ENCODE peak calls at places on chromosomes 11 and 22, in seven cellular contexts. One of them, this sample, is unnamed.

GRCh38 chr22:38989461-38989860 is 7.3 kb downstream of the APOBEC3B start:
- DNase-seq in activated CD4-positive, alpha-beta T cell treated with anti-CD3 and anti-CD28 coated beads for 24 hours: no peak
- DNase-seq in Ammon's horn: no peak
- DNase-seq in left lung: no peak
- DNase-seq in esophagus squamous epithelium: no peak
- DNase-seq in fibroblast of lung: no peak
- DNase-seq in CD8-positive, alpha-beta memory T cell: no peak
- DNase-seq in this sample: no peak

GRCh38 chr22:35712672-35713071 is 5.0 kb upstream of the APOL5 start:
- DNase-seq in activated CD4-positive, alpha-beta T cell treated with anti-CD3 and anti-CD28 coated beads for 24 hours: no peak
- DNase-seq in Ammon's horn: no peak
- DNase-seq in left lung: no peak
- DNase-seq in esophagus squamous epithelium: no peak
- DNase-seq in fibroblast of lung: no peak
- DNase-seq in CD8-positive, alpha-beta memory T cell: no peak
- DNase-seq in this sample: no peak

GRCh38 chr11:1825039-1825740 is 9.6 kb upstream of the SYT8 start:
- DNase-seq in activated CD4-positive, alpha-beta T cell treated with anti-CD3 and anti-CD28 coated beads for 24 hours: no peak
- DNase-seq in Ammon's horn: no peak
- DNase-seq in left lung: peak
- DNase-seq in esophagus squamous epithelium: no peak
- DNase-seq in fibroblast of lung: no peak
- DNase-seq in CD8-positive, alpha-beta memory T cell: no peak
- DNase-seq in this sample: no peak

GRCh38 chr22:24474221-24474620 is 20.9 kb upstream of the UPB1 start:
- DNase-seq in activated CD4-positive, alpha-beta T cell treated with anti-CD3 and anti-CD28 coated beads for 24 hours: no peak
- DNase-seq in Ammon's horn: no peak
- DNase-seq in left lung: no peak
- DNase-seq in esophagus squamous epithelium: no peak
- DNase-seq in fibroblast of lung: peak
- DNase-seq in CD8-positive, alpha-beta memory T cell: no peak
- DNase-seq in this sample: no peak

GRCh38 chr11:45208135-45208534 is 61.7 kb downstream of the PRDM11 start:
- DNase-seq in activated CD4-positive, alpha-beta T cell treated with anti-CD3 and anti-CD28 coated beads for 24 hours: no peak
- DNase-seq in Ammon's horn: no peak
- DNase-seq in left lung: no peak
- DNase-seq in esophagus squamous epithelium: no peak
- DNase-seq in fibroblast of lung: no peak
- DNase-seq in CD8-positive, alpha-beta memory T cell: no peak
- DNase-seq in this sample: no peak

GRCh38 chr11:121452609-121453150 is at the start of gene SORL1-AS1:
- DNase-seq in activated CD4-positive, alpha-beta T cell treated with anti-CD3 and anti-CD28 coated beads for 24 hours: peak
- DNase-seq in Ammon's horn: peak
- DNase-seq in left lung: no peak
- DNase-seq in esophagus squamous epithelium: no peak
- DNase-seq in fibroblast of lung: no peak
- DNase-seq in CD8-positive, alpha-beta memory T cell: peak
- DNase-seq in this sample: no peak

GRCh38 chr11:119149371-119150275 is 771 bp downstream of the ABCG4 start:
- DNase-seq in activated CD4-positive, alpha-beta T cell treated with anti-CD3 and anti-CD28 coated beads for 24 hours: no peak
- DNase-seq in Ammon's horn: no peak
- DNase-seq in left lung: no peak
- DNase-seq in esophagus squamous epithelium: no peak
- DNase-seq in fibroblast of lung: no peak
- DNase-seq in CD8-positive, alpha-beta memory T cell: no peak
- DNase-seq in this sample: no peak

GRCh38 chr22:20154602-20155183 is 3.8 kb upstream of the CCDC188 start:
- DNase-seq in activated CD4-positive, alpha-beta T cell treated with anti-CD3 and anti-CD28 coated beads for 24 hours: no peak
- DNase-seq in Ammon's horn: no peak
- DNase-seq in left lung: no peak
- DNase-seq in esophagus squamous epithelium: no peak
- DNase-seq in fibroblast of lung: no peak
- DNase-seq in CD8-positive, alpha-beta memory T cell: no peak
- DNase-seq in this sample: no peak

GRCh38 chr22:35986085-35986484 is 42.5 kb downstream of the RBFOX2 start:
- DNase-seq in activated CD4-positive, alpha-beta T cell treated with anti-CD3 and anti-CD28 coated beads for 24 hours: no peak
- DNase-seq in Ammon's horn: no peak
- DNase-seq in left lung: no peak
- DNase-seq in esophagus squamous epithelium: no peak
- DNase-seq in fibroblast of lung: no peak
- DNase-seq in CD8-positive, alpha-beta memory T cell: no peak
- DNase-seq in this sample: no peak

GRCh38 chr11:28621648-28622215 is 513.5 kb downstream of the METTL15 start:
- DNase-seq in activated CD4-positive, alpha-beta T cell treated with anti-CD3 and anti-CD28 coated beads for 24 hours: no peak
- DNase-seq in Ammon's horn: peak
- DNase-seq in left lung: no peak
- DNase-seq in esophagus squamous epithelium: no peak
- DNase-seq in fibroblast of lung: peak
- DNase-seq in CD8-positive, alpha-beta memory T cell: no peak
- DNase-seq in this sample: no peak

GRCh38 chr11:68845351-68846002 is 3.8 kb upstream of the CPT1A start:
- DNase-seq in activated CD4-positive, alpha-beta T cell treated with anti-CD3 and anti-CD28 coated beads for 24 hours: no peak
- DNase-seq in Ammon's horn: no peak
- DNase-seq in left lung: no peak
- DNase-seq in esophagus squamous epithelium: no peak
- DNase-seq in fibroblast of lung: no peak
- DNase-seq in CD8-positive, alpha-beta memory T cell: no peak
- DNase-seq in this sample: no peak

GRCh38 chr11:83725161-83725560 is 439.0 kb upstream of the CCDC90B start:
- DNase-seq in activated CD4-positive, alpha-beta T cell treated with anti-CD3 and anti-CD28 coated beads for 24 hours: no peak
- DNase-seq in Ammon's horn: no peak
- DNase-seq in left lung: no peak
- DNase-seq in esophagus squamous epithelium: no peak
- DNase-seq in fibroblast of lung: no peak
- DNase-seq in CD8-positive, alpha-beta memory T cell: no peak
- DNase-seq in this sample: no peak

GRCh38 chr11:59560702-59561469 is 49.5 kb downstream of the OR4D9 start:
- DNase-seq in activated CD4-positive, alpha-beta T cell treated with anti-CD3 and anti-CD28 coated beads for 24 hours: peak
- DNase-seq in Ammon's horn: peak
- DNase-seq in left lung: peak
- DNase-seq in esophagus squamous epithelium: peak
- DNase-seq in fibroblast of lung: peak
- DNase-seq in CD8-positive, alpha-beta memory T cell: peak
- DNase-seq in this sample: no peak

GRCh38 chr11:128565881-128566280 is 21.5 kb downstream of the ETS1 start:
- DNase-seq in activated CD4-positive, alpha-beta T cell treated with anti-CD3 and anti-CD28 coated beads for 24 hours: no peak
- DNase-seq in Ammon's horn: no peak
- DNase-seq in left lung: no peak
- DNase-seq in esophagus squamous epithelium: no peak
- DNase-seq in fibroblast of lung: peak
- DNase-seq in CD8-positive, alpha-beta memory T cell: no peak
- DNase-seq in this sample: no peak

GRCh38 chr11:71248656-71249055 is 3.7 kb downstream of the SHANK2 start:
- DNase-seq in activated CD4-positive, alpha-beta T cell treated with anti-CD3 and anti-CD28 coated beads for 24 hours: no peak
- DNase-seq in Ammon's horn: no peak
- DNase-seq in left lung: no peak
- DNase-seq in esophagus squamous epithelium: no peak
- DNase-seq in fibroblast of lung: no peak
- DNase-seq in CD8-positive, alpha-beta memory T cell: no peak
- DNase-seq in this sample: no peak

GRCh38 chr11:17558025-17558780 is 11.1 kb downstream of the OTOG start:
- DNase-seq in activated CD4-positive, alpha-beta T cell treated with anti-CD3 and anti-CD28 coated beads for 24 hours: no peak
- DNase-seq in Ammon's horn: no peak
- DNase-seq in left lung: no peak
- DNase-seq in esophagus squamous epithelium: no peak
- DNase-seq in fibroblast of lung: no peak
- DNase-seq in CD8-positive, alpha-beta memory T cell: no peak
- DNase-seq in this sample: no peak

GRCh38 chr11:119179342-119179741 is 5.9 kb upstream of the NHERF4 start:
- DNase-seq in activated CD4-positive, alpha-beta T cell treated with anti-CD3 and anti-CD28 coated beads for 24 hours: no peak
- DNase-seq in Ammon's horn: no peak
- DNase-seq in left lung: no peak
- DNase-seq in esophagus squamous epithelium: no peak
- DNase-seq in fibroblast of lung: no peak
- DNase-seq in CD8-positive, alpha-beta memory T cell: no peak
- DNase-seq in this sample: no peak

GRCh38 chr11:95337175-95337957 is 106.4 kb upstream of the SESN3 start:
- DNase-seq in activated CD4-positive, alpha-beta T cell treated with anti-CD3 and anti-CD28 coated beads for 24 hours: peak
- DNase-seq in Ammon's horn: peak
- DNase-seq in left lung: peak
- DNase-seq in esophagus squamous epithelium: no peak
- DNase-seq in fibroblast of lung: peak
- DNase-seq in CD8-positive, alpha-beta memory T cell: peak
- DNase-seq in this sample: peak

GRCh38 chr22:30877662-30878515 is 90.7 kb downstream of the MORC2 start:
- DNase-seq in activated CD4-positive, alpha-beta T cell treated with anti-CD3 and anti-CD28 coated beads for 24 hours: no peak
- DNase-seq in Ammon's horn: no peak
- DNase-seq in left lung: peak
- DNase-seq in esophagus squamous epithelium: no peak
- DNase-seq in fibroblast of lung: no peak
- DNase-seq in CD8-positive, alpha-beta memory T cell: no peak
- DNase-seq in this sample: no peak

GRCh38 chr22:20013382-20013871 is 3.2 kb downstream of the ARVCF start:
- DNase-seq in activated CD4-positive, alpha-beta T cell treated with anti-CD3 and anti-CD28 coated beads for 24 hours: peak
- DNase-seq in Ammon's horn: peak
- DNase-seq in left lung: peak
- DNase-seq in esophagus squamous epithelium: no peak
- DNase-seq in fibroblast of lung: peak
- DNase-seq in CD8-positive, alpha-beta memory T cell: peak
- DNase-seq in this sample: no peak

GRCh38 chr11:125925247-125925740 is 20.6 kb upstream of the VSIG10L2 start:
- DNase-seq in activated CD4-positive, alpha-beta T cell treated with anti-CD3 and anti-CD28 coated beads for 24 hours: no peak
- DNase-seq in Ammon's horn: no peak
- DNase-seq in left lung: no peak
- DNase-seq in esophagus squamous epithelium: no peak
- DNase-seq in fibroblast of lung: no peak
- DNase-seq in CD8-positive, alpha-beta memory T cell: no peak
- DNase-seq in this sample: no peak

GRCh38 chr22:35618427-35619223 is 1.5 kb upstream of the MB start:
- DNase-seq in activated CD4-positive, alpha-beta T cell treated with anti-CD3 and anti-CD28 coated beads for 24 hours: no peak
- DNase-seq in Ammon's horn: no peak
- DNase-seq in left lung: no peak
- DNase-seq in esophagus squamous epithelium: no peak
- DNase-seq in fibroblast of lung: no peak
- DNase-seq in CD8-positive, alpha-beta memory T cell: no peak
- DNase-seq in this sample: no peak

This sample was measured in GM18507.